ENCODE peak calls at places on chromosome 16, in nine cellular contexts. L, G, H, R, V, E, D, W and F are unnamed samples.

GRCh38 chr16:73364413-73364812 is 316.5 kb upstream of the ZFHX3 start:
- DNase-seq in L (no peak), G (no peak), H (no peak), R (no peak), V (no peak), E (no peak), D (no peak), W (no peak), F (no peak)

GRCh38 chr16:56600398-56600999 is 7.9 kb upstream of the MT2A start:
- DNase-seq in L (no peak), G (peak; percentile 83), H (peak; percentile 55), R (peak; percentile 47), V (no peak), E (no peak), D (peak; percentile 28), W (no peak), F (peak; percentile 62)

GRCh38 chr16:50671644-50672260 is 9.4 kb downstream of the SNX20 start:
- DNase-seq in L (no peak), G (no peak), H (peak; percentile 64), R (no peak), V (no peak), E (no peak), D (no peak), W (peak; percentile 41), F (peak; percentile 79)

GRCh38 chr16:67391424-67392300 is 1.6 kb downstream of the TPPP3 start:
- DNase-seq in L (no peak), G (peak; percentile 49), H (no peak), R (no peak), V (no peak), E (peak; percentile 44), D (peak; percentile 68), W (no peak), F (peak; percentile 41)

GRCh38 chr16:54194008-54194731 is 92.4 kb downstream of the IRX3 start:
- DNase-seq in L (peak; percentile 11), G (peak; percentile 76), H (no peak), R (peak; percentile 76), V (peak; percentile 85), E (peak; percentile 91), D (peak; percentile 94), W (peak; percentile 44), F (peak; percentile 76)

GRCh38 chr16:31536804-31537361 is 9.2 kb downstream of the AHSP start:
- DNase-seq in L (no peak), G (no peak), H (no peak), R (no peak), V (no peak), E (no peak), D (no peak), W (no peak), F (no peak)

GRCh38 chr16:14509055-14509454 is 121.0 kb downstream of the PARN start:
- DNase-seq in L (no peak), G (peak; percentile 78), H (no peak), R (no peak), V (no peak), E (no peak), D (no peak), W (no peak), F (no peak)

GRCh38 chr16:28610595-28611270 is 889 bp upstream of the SULT1A1 start:
- DNase-seq in L (peak; percentile 45), G (no peak), H (no peak), R (no peak), V (peak; percentile 16), E (no peak), D (no peak), W (no peak), F (peak; percentile 86)

GRCh38 chr16:29029168-29029994 is 44.5 kb downstream of the LAT start:
- DNase-seq in L (no peak), G (peak; percentile 99), H (no peak), R (no peak), V (no peak), E (no peak), D (no peak), W (peak; percentile 12), F (peak; percentile 68)

GRCh38 chr16:12498077-12498476 is 305.6 kb downstream of the CPPED1 start:
- DNase-seq in L (no peak), G (no peak), H (no peak), R (no peak), V (no peak), E (no peak), D (no peak), W (no peak), F (no peak)

GRCh38 chr16:2022723-2023097 is 3.1 kb downstream of the NPW start:
- DNase-seq in L (no peak), G (no peak), H (no peak), R (no peak), V (no peak), E (peak; percentile 33), D (no peak), W (no peak), F (peak; percentile 96)

GRCh38 chr16:50680907-50681885 is at the start of gene SNX20:
- DNase-seq in L (peak; percentile 58), G (no peak), H (no peak), R (no peak), V (no peak), E (no peak), D (no peak), W (peak; percentile 46), F (peak; percentile 31)

GRCh38 chr16:31439519-31439918 is 3.1 kb downstream of the ZNF843 start:
- DNase-seq in L (no peak), G (no peak), H (no peak), R (no peak), V (no peak), E (no peak), D (no peak), W (no peak), F (no peak)

GRCh38 chr16:84730406-84731106 is 30.8 kb downstream of the USP10 start:
- DNase-seq in L (peak; percentile 69), G (peak; percentile 98), H (peak; percentile 75), R (peak; percentile 85), V (peak; percentile 76), E (no peak), D (no peak), W (peak; percentile 67), F (peak; percentile 43)
- H3K4me3 ChIP-seq in L (no peak overlapping the region), G (peak overlapping the region; percentile 68), H (peak overlapping the region; percentile 33), R (peak overlapping the region; percentile 5), V (no peak overlapping the region), E (no peak overlapping the region), D (peak overlapping the region; percentile 65), W (no peak overlapping the region), F (no peak overlapping the region)

GRCh38 chr16:5616841-5617240 is 519.2 kb upstream of the EEF2KMT start:
- DNase-seq in L (no peak), G (no peak), H (no peak), R (no peak), V (peak; percentile 56), E (no peak), D (no peak), W (no peak), F (no peak)

GRCh38 chr16:5621826-5622225 is 524.2 kb upstream of the EEF2KMT start:
- DNase-seq in L (no peak), G (no peak), H (no peak), R (no peak), V (peak; percentile 69), E (no peak), D (no peak), W (no peak), F (no peak)

GRCh38 chr16:5619314-5619713 is 521.7 kb upstream of the EEF2KMT start:
- DNase-seq in L (no peak), G (no peak), H (no peak), R (no peak), V (no peak), E (no peak), D (no peak), W (no peak), F (no peak)

DNA sequence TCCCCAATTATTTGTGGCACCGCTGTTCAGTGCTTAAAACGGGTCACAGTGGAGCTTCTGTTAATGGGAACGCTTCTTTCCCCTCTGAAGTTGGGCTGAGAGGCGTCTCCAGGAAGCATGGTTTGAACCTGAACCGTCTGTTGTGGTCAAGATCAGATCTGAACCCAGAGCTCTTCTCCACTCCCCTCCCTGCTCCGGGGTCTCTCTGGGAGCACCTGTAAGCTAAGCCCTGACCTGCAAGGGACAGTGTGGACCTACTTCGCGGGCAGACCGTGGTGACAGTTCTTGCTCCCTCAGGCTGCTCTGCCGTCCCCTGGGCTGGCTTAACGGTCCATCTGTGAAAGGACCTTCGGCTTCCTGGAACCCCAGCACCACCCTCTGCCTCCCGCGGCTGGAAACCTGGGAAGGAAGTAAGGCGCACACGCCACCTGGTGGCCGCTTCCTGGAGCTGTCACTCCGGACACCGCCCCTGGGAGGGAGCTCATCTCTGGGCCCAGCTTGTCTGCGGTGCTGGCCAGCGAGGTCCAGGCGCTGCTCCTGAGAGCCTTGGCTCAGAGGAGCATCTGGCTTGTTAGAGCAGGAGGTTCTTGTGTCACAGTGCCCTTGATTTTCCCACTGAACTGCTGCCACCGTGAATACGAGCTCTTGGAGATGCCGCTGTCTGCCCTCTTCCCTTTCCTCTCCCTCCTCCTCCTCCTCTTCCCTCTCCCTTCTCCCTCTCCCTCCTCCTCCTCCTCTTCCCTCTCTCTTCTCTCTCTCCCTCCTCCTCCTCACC is 518.5 kb upstream of the EEF2KMT start:
- DNase-seq in L (peak; percentile 64), G (peak; percentile 55), H (peak; percentile 24), R (no peak), V (peak; percentile 65), E (peak; percentile 28), D (peak; percentile 48), W (peak; percentile 59), F (peak; percentile 89)
- H3K27me3 ChIP-seq in L (peaks cover 11% of the 10 kb centered on the region), G (no peaks in the 10 kb centered on the region), H (peaks cover 22% of the 10 kb centered on the region), R (no peaks in the 10 kb centered on the region), V (no peaks in the 10 kb centered on the region), E (peaks cover 40% of the 10 kb centered on the region), D (no peaks in the 10 kb centered on the region), W (no peaks in the 10 kb centered on the region), F (peaks cover 2% of the 10 kb centered on the region)

DNA sequence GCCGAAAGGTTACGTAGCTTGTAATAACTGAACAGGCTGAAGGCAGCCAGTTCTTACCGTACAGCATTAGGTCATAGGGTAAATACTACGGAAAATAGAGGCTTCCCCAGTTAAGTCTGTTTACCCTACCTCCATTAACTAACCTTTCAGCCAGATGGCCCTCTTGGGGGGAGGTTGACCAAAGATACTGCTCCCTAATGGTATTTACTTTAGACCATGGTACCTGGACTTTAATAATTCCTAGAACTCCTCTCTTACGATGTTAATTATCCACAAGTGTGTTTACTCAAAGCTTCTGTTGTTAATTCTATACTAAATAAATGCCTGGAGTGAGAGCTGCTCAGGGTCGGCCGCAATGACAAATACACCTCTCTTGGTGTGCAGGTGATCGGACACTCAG is 9.8 kb upstream of the ADAT1 start:
- DNase-seq in L (no peak), G (no peak), H (no peak), R (no peak), V (no peak), E (no peak), D (no peak), W (no peak), F (no peak)
- H3K36me3 ChIP-seq in L (peaks cover 85% of the 10 kb centered on the region), G (peaks cover 78% of the 10 kb centered on the region), H (peaks cover 63% of the 10 kb centered on the region), R (peaks cover 45% of the 10 kb centered on the region), V (peaks cover 32% of the 10 kb centered on the region), E (peaks cover 8% of the 10 kb centered on the region), D (peaks cover 48% of the 10 kb centered on the region), W (peaks cover 32% of the 10 kb centered on the region), F (peaks cover 65% of the 10 kb centered on the region)

DNA sequence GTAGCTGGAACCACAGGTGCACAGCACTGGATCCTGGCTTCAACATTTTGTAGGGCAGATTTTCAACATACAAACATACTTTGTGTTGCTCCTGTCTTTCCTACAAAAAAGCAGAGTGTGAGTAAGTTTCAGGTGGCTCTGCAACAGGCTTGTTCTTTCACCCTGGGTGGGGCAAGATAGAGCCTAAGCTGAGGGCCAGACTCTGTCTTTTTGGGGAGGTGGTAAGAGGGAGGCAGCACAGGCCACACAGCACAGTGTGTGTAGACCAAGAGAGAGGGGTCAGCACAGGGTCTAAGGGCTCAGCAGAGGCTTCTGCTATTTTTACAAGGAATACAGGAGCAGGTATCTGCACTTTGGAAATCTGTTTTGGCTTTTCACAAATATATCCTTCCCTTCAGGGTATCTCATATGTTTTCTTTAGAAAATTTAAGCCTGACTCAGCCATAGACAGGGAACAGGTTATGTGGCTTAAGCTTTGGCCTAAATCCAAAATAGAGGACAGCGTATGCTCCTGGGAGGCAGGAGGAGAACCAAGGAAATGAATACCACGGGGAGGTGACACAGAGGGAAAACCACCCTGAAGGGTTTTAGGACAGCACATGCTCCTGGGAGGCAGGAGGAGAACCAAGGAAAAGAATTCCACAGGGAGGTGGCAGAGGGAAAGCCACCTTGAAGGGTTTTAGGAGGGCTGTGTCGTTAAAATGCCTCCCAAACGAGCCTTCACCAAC is 21.6 kb downstream of the EMC8 start:
- DNase-seq in L (no peak), G (peak; percentile 6), H (no peak), R (peak; percentile 22), V (peak; percentile 48), E (no peak), D (no peak), W (no peak), F (no peak)
- H3K4me3 ChIP-seq in L (no peak overlapping the region), G (no peak overlapping the region), H (no peak overlapping the region), R (no peak overlapping the region), V (no peak overlapping the region), E (no peak overlapping the region), D (no peak overlapping the region), W (no peak overlapping the region), F (no peak overlapping the region)